ENCODE peak calls at places on chromosomes 11 and 22, in seven cellular contexts. T is esophagus squamous epithelium, D is transverse colon, J is AG04449, Q is cardiac fibroblast, G is fibroblast of pulmonary artery, C is mammary epithelial cell. P is an unnamed sample.

GRCh38 chr11:111463276-111463675 is 48.9 kb downstream of the BTG4 start:
- DNase-seq in T (no peak), D (no peak), J (no peak), Q (no peak), G (no peak), C (no peak), P (no peak)

GRCh38 chr11:114612686-114613085 is 17.1 kb upstream of the NXPE4 start:
- DNase-seq in T (no peak), D (no peak), J (no peak), Q (no peak), G (no peak), C (no peak), P (no peak)

GRCh38 chr11:125287467-125288232 is 123.1 kb downstream of the PKNOX2 start:
- DNase-seq in T (no peak), D (no peak), J (no peak), Q (peak; percentile 51), G (peak; percentile 63), C (no peak), P (no peak)

GRCh38 chr22:29049655-29050263 is 11.9 kb downstream of the C22orf31 start:
- DNase-seq in T (no peak), D (no peak), J (no peak), Q (no peak), G (no peak), C (no peak), P (no peak)

GRCh38 chr11:102186836-102187235 is 76.6 kb downstream of the YAP1 start:
- DNase-seq in T (no peak), D (no peak), J (no peak), Q (no peak), G (no peak), C (no peak), P (peak; percentile 51)

GRCh38 chr11:58039589-58039988 is 8.8 kb downstream of the OR6Q1 start:
- DNase-seq in T (no peak), D (no peak), J (no peak), Q (no peak), G (no peak), C (no peak), P (no peak)

GRCh38 chr11:62615521-62615920 is 2.5 kb downstream of the ROM1 start:
- DNase-seq in T (no peak), D (no peak), J (no peak), Q (no peak), G (no peak), C (no peak), P (no peak)

GRCh38 chr22:30254307-30254706 is 7.7 kb upstream of the LIF start:
- DNase-seq in T (no peak), D (no peak), J (no peak), Q (no peak), G (no peak), C (no peak), P (no peak)

GRCh38 chr11:2383823-2384722 is 7.0 kb downstream of the CD81 start:
- DNase-seq in T (no peak), D (peak; percentile 66), J (no peak), Q (no peak), G (no peak), C (no peak), P (no peak)

GRCh38 chr11:2526808-2527381 is 82.1 kb downstream of the KCNQ1 start:
- DNase-seq in T (no peak), D (peak; percentile 87), J (no peak), Q (no peak), G (no peak), C (no peak), P (no peak)

GRCh38 chr11:120339394-120339890 is 3.2 kb downstream of the ARHGEF12 start:
- DNase-seq in T (no peak), D (peak; percentile 38), J (no peak), Q (peak; percentile 58), G (peak; percentile 45), C (peak; percentile 45), P (peak; percentile 64)

GRCh38 chr22:19843857-19844422 is 10.7 kb downstream of the GNB1L start:
- DNase-seq in T (no peak), D (no peak), J (no peak), Q (no peak), G (no peak), C (no peak), P (no peak)

GRCh38 chr11:41115066-41115465 is 344.4 kb downstream of the LRRC4C start:
- DNase-seq in T (no peak), D (no peak), J (no peak), Q (no peak), G (no peak), C (no peak), P (no peak)

GRCh38 chr11:100445231-100445735 is 241.8 kb upstream of the ARHGAP42 start:
- DNase-seq in T (no peak), D (no peak), J (no peak), Q (peak; percentile 11), G (peak; percentile 23), C (peak; percentile 11), P (no peak)

GRCh38 chr11:59822989-59823566 is 12.5 kb upstream of the MRPL16 start:
- DNase-seq in T (no peak), D (peak; percentile 33), J (no peak), Q (peak; percentile 72), G (peak; percentile 79), C (peak; percentile 65), P (peak; percentile 65)

GRCh38 chr11:120032766-120033390 is 105.0 kb downstream of the TRIM29 start:
- DNase-seq in T (no peak), D (no peak), J (no peak), Q (no peak), G (no peak), C (no peak), P (no peak)

GRCh38 chr11:16785520-16786128 is 47.2 kb downstream of the C11orf58 start:
- DNase-seq in T (no peak), D (peak; percentile 73), J (no peak), Q (peak; percentile 88), G (peak; percentile 83), C (peak; percentile 61), P (peak; percentile 68)

GRCh38 chr11:71418643-71419042 is 29.6 kb downstream of the DHCR7 start:
- DNase-seq in T (no peak), D (peak; percentile 15), J (no peak), Q (no peak), G (no peak), C (no peak), P (no peak)

GRCh38 chr11:12457030-12457600 is 79.7 kb downstream of the PARVA start:
- DNase-seq in T (no peak), D (no peak), J (no peak), Q (peak; percentile 48), G (peak; percentile 47), C (no peak), P (peak; percentile 59)

GRCh38 chr11:123083623-123084029 is 21.7 kb upstream of the HSPA8 start:
- DNase-seq in T (no peak), D (peak; percentile 86), J (peak; percentile 82), Q (peak; percentile 99), G (peak; percentile 99), C (peak; percentile 94), P (peak; percentile 97)

GRCh38 chr11:8060801-8061554 is 20.0 kb upstream of the TUB start:
- DNase-seq in T (no peak), D (no peak), J (peak; percentile 65), Q (peak; percentile 65), G (peak; percentile 15), C (peak; percentile 72), P (peak; percentile 72)

GRCh38 chr11:27255447-27255828 is 107.6 kb downstream of the CCDC34 start:
- DNase-seq in T (no peak), D (no peak), J (peak; percentile 95), Q (peak; percentile 34), G (peak; percentile 52), C (peak; percentile 19), P (peak; percentile 66)

GRCh38 chr11:129035254-129035653 is 92.6 kb upstream of the TP53AIP1 start:
- DNase-seq in T (no peak), D (no peak), J (no peak), Q (no peak), G (no peak), C (no peak), P (no peak)

GRCh38 chr11:121884601-121885000 is 231.4 kb downstream of the BLID start:
- DNase-seq in T (no peak), D (no peak), J (no peak), Q (no peak), G (no peak), C (no peak), P (no peak)

GRCh38 chr22:29689872-29690213 is 30.0 kb upstream of the CABP7 start:
- DNase-seq in T (no peak), D (peak; percentile 58), J (no peak), Q (peak; percentile 67), G (peak; percentile 63), C (peak; percentile 23), P (peak; percentile 37)

GRCh38 chr11:131883332-131883731 is 512.9 kb downstream of the NTM start:
- DNase-seq in T (no peak), D (no peak), J (no peak), Q (no peak), G (no peak), C (no peak), P (no peak)
- TF ChIP-seq CTCF in T (no peak), D (no peak), J (no peak), Q (no peak), G (no peak), C (no peak), P (no peak)

GRCh38 chr11:118321386-118322082 is 17.0 kb downstream of the CD3E start:
- DNase-seq in T (no peak), D (peak; percentile 58), J (no peak), Q (no peak), G (no peak), C (no peak), P (no peak)
- H3K4me3 ChIP-seq in T (no peak overlapping the region), D (no peak overlapping the region), J (no peak overlapping the region), Q (no peak overlapping the region), G (no peak overlapping the region), C (no peak overlapping the region), P (no peak overlapping the region)

DNA sequence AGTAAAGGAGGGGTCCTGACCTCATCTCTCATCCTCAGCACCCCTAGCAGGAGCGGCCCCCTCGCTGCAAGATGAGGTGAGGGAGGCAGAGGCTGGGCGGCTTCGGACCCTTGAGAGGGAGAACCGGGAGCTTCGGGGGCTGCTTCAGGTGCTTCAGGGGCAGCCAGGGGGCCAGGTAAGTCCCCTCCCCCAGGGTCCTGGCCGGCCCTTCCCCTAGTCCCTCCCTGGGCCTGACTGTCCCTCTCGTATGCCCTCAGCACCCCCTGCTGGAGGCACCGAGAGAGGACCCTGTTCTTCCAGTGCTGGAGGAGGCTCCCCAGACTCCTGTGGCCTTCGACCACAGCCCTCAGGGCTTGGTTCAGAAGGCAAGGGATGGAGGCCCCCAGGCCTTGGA is 3.7 kb downstream of the CCDC88B start:
- DNase-seq in T (no peak), D (peak; percentile 38), J (no peak), Q (no peak), G (no peak), C (no peak), P (no peak)
- TF ChIP-seq CTCF in T (no peak), D (peak; percentile 23), J (peak; percentile 25), Q (peak; percentile 40), G (peak; percentile 23), C (peak; percentile 10), P (peak; percentile 6)

GRCh38 chr11:44943118-44943517 is 7.6 kb downstream of the TP53I11 start:
- DNase-seq in T (no peak), D (peak; percentile 54), J (no peak), Q (no peak), G (no peak), C (no peak), P (no peak)
- H3K4me3 ChIP-seq in T (no peak overlapping the region), D (no peak overlapping the region), J (no peak overlapping the region), Q (no peak overlapping the region), G (no peak overlapping the region), C (no peak overlapping the region), P (no peak overlapping the region)

DNA sequence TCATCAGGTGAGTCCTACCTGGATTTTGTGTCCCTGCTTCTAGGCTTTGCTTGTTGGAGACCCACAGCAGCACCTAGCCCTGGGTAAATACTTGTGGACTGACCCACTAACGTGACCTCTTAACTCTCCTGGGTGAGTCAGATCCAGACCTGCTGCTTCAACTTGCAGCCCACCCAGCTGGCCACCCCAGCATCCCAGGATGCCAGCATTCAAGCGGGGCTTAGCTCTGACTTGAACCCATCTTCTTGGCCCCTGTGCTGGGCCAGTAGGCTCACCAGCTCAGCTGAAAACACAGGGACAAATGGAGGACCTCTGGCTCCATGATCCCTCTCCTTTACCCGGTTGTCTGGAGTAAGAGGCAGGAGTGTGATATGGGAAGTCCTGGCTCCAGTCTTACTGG is 33.5 kb downstream of the PARVG start:
- DNase-seq in T (no peak), D (no peak), J (no peak), Q (no peak), G (no peak), C (no peak), P (no peak)
- TF ChIP-seq CTCF in T (no peak), D (no peak), J (no peak), Q (no peak), G (no peak), C (no peak), P (no peak)